ENCODE peak calls at places on chromosomes 2 and 18, in seven cellular contexts. One of them, this sample, is unnamed.
A peak's percentile ranks its signal among the peaks of the same experiment; 100 is the strongest.

GRCh38 chr2:104849618-104850097 is 4.3 kb upstream of the POU3F3 start:
- DNase-seq in D341Med: no peak
- DNase-seq in LNCaP clone FGC: peak; percentile 48
- DNase-seq in GM04504: no peak
- DNase-seq in activated T-helper 1 cell treated with anti-CD3 and anti-CD28 coated beads, Interleukin-12 subunit alpha, Interleukin-12 subunit beta, Interleukin-2, Interleukin-4 antibody, amounts not matched to agents 30 ng/mL and 10 ng/mL and 1 ng/mL, durations not matched to agents 14 hours and 24 hours and 36 hours: peak; percentile 33
- DNase-seq in nephron progenitor cell: peak; percentile 89
- DNase-seq in mesothelial cell of epicardium: peak; percentile 65
- DNase-seq in this sample: no peak

GRCh38 chr2:66346241-66346664 is 88.7 kb upstream of the MEIS1 start:
- DNase-seq in D341Med: no peak
- DNase-seq in LNCaP clone FGC: no peak
- DNase-seq in GM04504: no peak
- DNase-seq in activated T-helper 1 cell treated with anti-CD3 and anti-CD28 coated beads, Interleukin-12 subunit alpha, Interleukin-12 subunit beta, Interleukin-2, Interleukin-4 antibody, amounts not matched to agents 30 ng/mL and 10 ng/mL and 1 ng/mL, durations not matched to agents 14 hours and 24 hours and 36 hours: no peak
- DNase-seq in nephron progenitor cell: no peak
- DNase-seq in mesothelial cell of epicardium: no peak
- DNase-seq in this sample: no peak

GRCh38 chr18:49835405-49835804 is 22.1 kb upstream of the ACAA2 start:
- DNase-seq in D341Med: no peak
- DNase-seq in LNCaP clone FGC: no peak
- DNase-seq in GM04504: no peak
- DNase-seq in activated T-helper 1 cell treated with anti-CD3 and anti-CD28 coated beads, Interleukin-12 subunit alpha, Interleukin-12 subunit beta, Interleukin-2, Interleukin-4 antibody, amounts not matched to agents 30 ng/mL and 10 ng/mL and 1 ng/mL, durations not matched to agents 14 hours and 24 hours and 36 hours: no peak
- DNase-seq in nephron progenitor cell: no peak
- DNase-seq in mesothelial cell of epicardium: no peak
- DNase-seq in this sample: no peak

GRCh38 chr18:75429975-75430374 is 2.5 kb upstream of the SMIM21 start:
- DNase-seq in D341Med: no peak
- DNase-seq in LNCaP clone FGC: no peak
- DNase-seq in GM04504: no peak
- DNase-seq in activated T-helper 1 cell treated with anti-CD3 and anti-CD28 coated beads, Interleukin-12 subunit alpha, Interleukin-12 subunit beta, Interleukin-2, Interleukin-4 antibody, amounts not matched to agents 30 ng/mL and 10 ng/mL and 1 ng/mL, durations not matched to agents 14 hours and 24 hours and 36 hours: no peak
- DNase-seq in nephron progenitor cell: no peak
- DNase-seq in mesothelial cell of epicardium: no peak
- DNase-seq in this sample: no peak

GRCh38 chr18:44791520-44791919 is 110.8 kb downstream of the SETBP1 start:
- DNase-seq in D341Med: no peak
- DNase-seq in LNCaP clone FGC: no peak
- DNase-seq in GM04504: no peak
- DNase-seq in activated T-helper 1 cell treated with anti-CD3 and anti-CD28 coated beads, Interleukin-12 subunit alpha, Interleukin-12 subunit beta, Interleukin-2, Interleukin-4 antibody, amounts not matched to agents 30 ng/mL and 10 ng/mL and 1 ng/mL, durations not matched to agents 14 hours and 24 hours and 36 hours: no peak
- DNase-seq in nephron progenitor cell: no peak
- DNase-seq in mesothelial cell of epicardium: no peak
- DNase-seq in this sample: no peak

GRCh38 chr2:220660277-220661155 is 911.6 kb downstream of the EPHA4 start:
- DNase-seq in D341Med: no peak
- DNase-seq in LNCaP clone FGC: no peak
- DNase-seq in GM04504: no peak
- DNase-seq in activated T-helper 1 cell treated with anti-CD3 and anti-CD28 coated beads, Interleukin-12 subunit alpha, Interleukin-12 subunit beta, Interleukin-2, Interleukin-4 antibody, amounts not matched to agents 30 ng/mL and 10 ng/mL and 1 ng/mL, durations not matched to agents 14 hours and 24 hours and 36 hours: no peak
- DNase-seq in nephron progenitor cell: no peak
- DNase-seq in mesothelial cell of epicardium: no peak
- DNase-seq in this sample: no peak

GRCh38 chr2:96423866-96424265 is 81.3 kb downstream of the NEURL3 start:
- DNase-seq in D341Med: no peak
- DNase-seq in LNCaP clone FGC: no peak
- DNase-seq in GM04504: peak; percentile 3
- DNase-seq in activated T-helper 1 cell treated with anti-CD3 and anti-CD28 coated beads, Interleukin-12 subunit alpha, Interleukin-12 subunit beta, Interleukin-2, Interleukin-4 antibody, amounts not matched to agents 30 ng/mL and 10 ng/mL and 1 ng/mL, durations not matched to agents 14 hours and 24 hours and 36 hours: no peak
- DNase-seq in nephron progenitor cell: no peak
- DNase-seq in mesothelial cell of epicardium: no peak
- DNase-seq in this sample: no peak

GRCh38 chr2:42847596-42848151 is 55.3 kb upstream of the HAAO start:
- DNase-seq in D341Med: no peak
- DNase-seq in LNCaP clone FGC: no peak
- DNase-seq in GM04504: no peak
- DNase-seq in activated T-helper 1 cell treated with anti-CD3 and anti-CD28 coated beads, Interleukin-12 subunit alpha, Interleukin-12 subunit beta, Interleukin-2, Interleukin-4 antibody, amounts not matched to agents 30 ng/mL and 10 ng/mL and 1 ng/mL, durations not matched to agents 14 hours and 24 hours and 36 hours: no peak
- DNase-seq in nephron progenitor cell: no peak
- DNase-seq in mesothelial cell of epicardium: no peak
- DNase-seq in this sample: no peak

GRCh38 chr2:106789185-106789584 is 96.8 kb downstream of the ST6GAL2 start:
- DNase-seq in D341Med: no peak
- DNase-seq in LNCaP clone FGC: peak; percentile 8
- DNase-seq in GM04504: no peak
- DNase-seq in activated T-helper 1 cell treated with anti-CD3 and anti-CD28 coated beads, Interleukin-12 subunit alpha, Interleukin-12 subunit beta, Interleukin-2, Interleukin-4 antibody, amounts not matched to agents 30 ng/mL and 10 ng/mL and 1 ng/mL, durations not matched to agents 14 hours and 24 hours and 36 hours: no peak
- DNase-seq in nephron progenitor cell: no peak
- DNase-seq in mesothelial cell of epicardium: no peak
- DNase-seq in this sample: no peak

GRCh38 chr2:158797963-158798700 is 3.0 kb downstream of the DAPL1 start:
- DNase-seq in D341Med: peak; percentile 67
- DNase-seq in LNCaP clone FGC: no peak
- DNase-seq in GM04504: no peak
- DNase-seq in activated T-helper 1 cell treated with anti-CD3 and anti-CD28 coated beads, Interleukin-12 subunit alpha, Interleukin-12 subunit beta, Interleukin-2, Interleukin-4 antibody, amounts not matched to agents 30 ng/mL and 10 ng/mL and 1 ng/mL, durations not matched to agents 14 hours and 24 hours and 36 hours: no peak
- DNase-seq in nephron progenitor cell: no peak
- DNase-seq in mesothelial cell of epicardium: no peak
- DNase-seq in this sample: no peak

GRCh38 chr2:229270551-229271410 is at the start of gene PID1:
- DNase-seq in D341Med: peak; percentile 34
- DNase-seq in LNCaP clone FGC: no peak
- DNase-seq in GM04504: no peak
- DNase-seq in activated T-helper 1 cell treated with anti-CD3 and anti-CD28 coated beads, Interleukin-12 subunit alpha, Interleukin-12 subunit beta, Interleukin-2, Interleukin-4 antibody, amounts not matched to agents 30 ng/mL and 10 ng/mL and 1 ng/mL, durations not matched to agents 14 hours and 24 hours and 36 hours: no peak
- DNase-seq in nephron progenitor cell: peak; percentile 72
- DNase-seq in mesothelial cell of epicardium: no peak
- DNase-seq in this sample: peak; percentile 48

GRCh38 chr2:238255146-238255545 is 15.3 kb upstream of the HES6 start:
- DNase-seq in D341Med: peak; percentile 57
- DNase-seq in LNCaP clone FGC: no peak
- DNase-seq in GM04504: no peak
- DNase-seq in activated T-helper 1 cell treated with anti-CD3 and anti-CD28 coated beads, Interleukin-12 subunit alpha, Interleukin-12 subunit beta, Interleukin-2, Interleukin-4 antibody, amounts not matched to agents 30 ng/mL and 10 ng/mL and 1 ng/mL, durations not matched to agents 14 hours and 24 hours and 36 hours: no peak
- DNase-seq in nephron progenitor cell: no peak
- DNase-seq in mesothelial cell of epicardium: no peak
- DNase-seq in this sample: no peak